ENCODE peak calls at places on chromosomes 12 and 14, in seven cellular contexts. One of them, this sample, is unnamed.

GRCh38 chr12:118102070-118102469 is 1.7 kb downstream of the VSIG10 start:
- DNase-seq in T-cell: no peak
- DNase-seq in fibroblast of gingiva: no peak
- DNase-seq in activated CD4-positive, alpha-beta T cell treated with anti-CD3 and anti-CD28 coated beads, Interleukin-2, amount 10 ng/mL, durations not matched to agents 7 days and 5 days: no peak
- DNase-seq in SW480: peak
- DNase-seq in breast epithelium: no peak
- DNase-seq in stimulated activated effector memory CD8-positive, alpha-beta T cell treated with anti-CD3 and anti-CD28 coated beads, Interleukin-12 subunit alpha, Interleukin-12 subunit beta, amount 100 ng/mL, for 72 hours: no peak
- DNase-seq in this sample: peak

GRCh38 chr12:58919271-58920101 is 818 bp downstream of the LRIG3 start:
- DNase-seq in T-cell: no peak
- DNase-seq in stimulated activated effector memory CD8-positive, alpha-beta T cell treated with anti-CD3 and anti-CD28 coated beads, Interleukin-12 subunit alpha, Interleukin-12 subunit beta, amount 100 ng/mL, for 72 hours: no peak
- DNase-seq in fibroblast of gingiva: peak
- DNase-seq in breast epithelium: peak
- DNase-seq in activated CD4-positive, alpha-beta T cell treated with anti-CD3 and anti-CD28 coated beads, Interleukin-2, amount 10 ng/mL, durations not matched to agents 7 days and 5 days: no peak
- DNase-seq in SW480: no peak
- DNase-seq in this sample: peak

GRCh38 chr14:32205554-32205953 is 2.5 kb upstream of the RNU6-8 start:
- DNase-seq in stimulated activated effector memory CD8-positive, alpha-beta T cell treated with anti-CD3 and anti-CD28 coated beads, Interleukin-12 subunit alpha, Interleukin-12 subunit beta, amount 100 ng/mL, for 72 hours: no peak
- DNase-seq in fibroblast of gingiva: no peak
- DNase-seq in activated CD4-positive, alpha-beta T cell treated with anti-CD3 and anti-CD28 coated beads, Interleukin-2, amount 10 ng/mL, durations not matched to agents 7 days and 5 days: no peak
- DNase-seq in T-cell: no peak
- DNase-seq in breast epithelium: no peak
- DNase-seq in SW480: no peak
- DNase-seq in this sample: no peak

GRCh38 chr14:77026166-77026929 is 2.2 kb downstream of the IRF2BPL start:
- DNase-seq in SW480: no peak
- DNase-seq in breast epithelium: no peak
- DNase-seq in fibroblast of gingiva: no peak
- DNase-seq in stimulated activated effector memory CD8-positive, alpha-beta T cell treated with anti-CD3 and anti-CD28 coated beads, Interleukin-12 subunit alpha, Interleukin-12 subunit beta, amount 100 ng/mL, for 72 hours: no peak
- DNase-seq in activated CD4-positive, alpha-beta T cell treated with anti-CD3 and anti-CD28 coated beads, Interleukin-2, amount 10 ng/mL, durations not matched to agents 7 days and 5 days: no peak
- DNase-seq in T-cell: no peak
- DNase-seq in this sample: no peak

GRCh38 chr12:22190969-22191368 is 143.5 kb downstream of the ST8SIA1 start:
- DNase-seq in breast epithelium: no peak
- DNase-seq in T-cell: no peak
- DNase-seq in SW480: no peak
- DNase-seq in stimulated activated effector memory CD8-positive, alpha-beta T cell treated with anti-CD3 and anti-CD28 coated beads, Interleukin-12 subunit alpha, Interleukin-12 subunit beta, amount 100 ng/mL, for 72 hours: no peak
- DNase-seq in activated CD4-positive, alpha-beta T cell treated with anti-CD3 and anti-CD28 coated beads, Interleukin-2, amount 10 ng/mL, durations not matched to agents 7 days and 5 days: no peak
- DNase-seq in fibroblast of gingiva: no peak
- DNase-seq in this sample: no peak

GRCh38 chr12:52539024-52539820 is 13.7 kb downstream of the KRT71 start:
- DNase-seq in breast epithelium: no peak
- DNase-seq in activated CD4-positive, alpha-beta T cell treated with anti-CD3 and anti-CD28 coated beads, Interleukin-2, amount 10 ng/mL, durations not matched to agents 7 days and 5 days: no peak
- DNase-seq in stimulated activated effector memory CD8-positive, alpha-beta T cell treated with anti-CD3 and anti-CD28 coated beads, Interleukin-12 subunit alpha, Interleukin-12 subunit beta, amount 100 ng/mL, for 72 hours: no peak
- DNase-seq in fibroblast of gingiva: peak
- DNase-seq in T-cell: no peak
- DNase-seq in SW480: peak
- DNase-seq in this sample: no peak

GRCh38 chr12:132998742-132999141 is 12.6 kb downstream of the ZNF26 start:
- DNase-seq in T-cell: no peak
- DNase-seq in fibroblast of gingiva: no peak
- DNase-seq in stimulated activated effector memory CD8-positive, alpha-beta T cell treated with anti-CD3 and anti-CD28 coated beads, Interleukin-12 subunit alpha, Interleukin-12 subunit beta, amount 100 ng/mL, for 72 hours: no peak
- DNase-seq in activated CD4-positive, alpha-beta T cell treated with anti-CD3 and anti-CD28 coated beads, Interleukin-2, amount 10 ng/mL, durations not matched to agents 7 days and 5 days: no peak
- DNase-seq in breast epithelium: no peak
- DNase-seq in SW480: no peak
- DNase-seq in this sample: no peak

GRCh38 chr14:71103662-71104484 is 196.6 kb downstream of the PCNX1 start:
- DNase-seq in SW480: peak
- DNase-seq in T-cell: no peak
- DNase-seq in activated CD4-positive, alpha-beta T cell treated with anti-CD3 and anti-CD28 coated beads, Interleukin-2, amount 10 ng/mL, durations not matched to agents 7 days and 5 days: peak
- DNase-seq in fibroblast of gingiva: peak
- DNase-seq in stimulated activated effector memory CD8-positive, alpha-beta T cell treated with anti-CD3 and anti-CD28 coated beads, Interleukin-12 subunit alpha, Interleukin-12 subunit beta, amount 100 ng/mL, for 72 hours: no peak
- DNase-seq in breast epithelium: no peak
- DNase-seq in this sample: no peak

GRCh38 chr14:105046891-105047282 is 18.3 kb downstream of the GPR132 start:
- DNase-seq in stimulated activated effector memory CD8-positive, alpha-beta T cell treated with anti-CD3 and anti-CD28 coated beads, Interleukin-12 subunit alpha, Interleukin-12 subunit beta, amount 100 ng/mL, for 72 hours: no peak
- DNase-seq in T-cell: no peak
- DNase-seq in breast epithelium: no peak
- DNase-seq in fibroblast of gingiva: no peak
- DNase-seq in SW480: no peak
- DNase-seq in activated CD4-positive, alpha-beta T cell treated with anti-CD3 and anti-CD28 coated beads, Interleukin-2, amount 10 ng/mL, durations not matched to agents 7 days and 5 days: no peak
- DNase-seq in this sample: no peak

GRCh38 chr12:5941907-5942306 is 3.2 kb downstream of the ANO2 start:
- DNase-seq in stimulated activated effector memory CD8-positive, alpha-beta T cell treated with anti-CD3 and anti-CD28 coated beads, Interleukin-12 subunit alpha, Interleukin-12 subunit beta, amount 100 ng/mL, for 72 hours: no peak
- DNase-seq in activated CD4-positive, alpha-beta T cell treated with anti-CD3 and anti-CD28 coated beads, Interleukin-2, amount 10 ng/mL, durations not matched to agents 7 days and 5 days: no peak
- DNase-seq in SW480: no peak
- DNase-seq in T-cell: no peak
- DNase-seq in breast epithelium: no peak
- DNase-seq in fibroblast of gingiva: no peak
- DNase-seq in this sample: no peak

GRCh38 chr12:20188930-20189653 is 179.2 kb upstream of the PDE3A start:
- DNase-seq in T-cell: no peak
- DNase-seq in SW480: no peak
- DNase-seq in breast epithelium: no peak
- DNase-seq in fibroblast of gingiva: no peak
- DNase-seq in activated CD4-positive, alpha-beta T cell treated with anti-CD3 and anti-CD28 coated beads, Interleukin-2, amount 10 ng/mL, durations not matched to agents 7 days and 5 days: no peak
- DNase-seq in stimulated activated effector memory CD8-positive, alpha-beta T cell treated with anti-CD3 and anti-CD28 coated beads, Interleukin-12 subunit alpha, Interleukin-12 subunit beta, amount 100 ng/mL, for 72 hours: no peak
- DNase-seq in this sample: no peak

GRCh38 chr12:71415336-71416231 is 24.0 kb upstream of the LGR5 start:
- DNase-seq in T-cell: no peak
- DNase-seq in stimulated activated effector memory CD8-positive, alpha-beta T cell treated with anti-CD3 and anti-CD28 coated beads, Interleukin-12 subunit alpha, Interleukin-12 subunit beta, amount 100 ng/mL, for 72 hours: no peak
- DNase-seq in SW480: peak
- DNase-seq in activated CD4-positive, alpha-beta T cell treated with anti-CD3 and anti-CD28 coated beads, Interleukin-2, amount 10 ng/mL, durations not matched to agents 7 days and 5 days: peak
- DNase-seq in fibroblast of gingiva: peak
- DNase-seq in breast epithelium: no peak
- DNase-seq in this sample: peak

This sample was measured in transverse colon.